ENCODE peak calls at places on chromosomes 2 and 18, in ten cellular contexts. K is NCI-H82; F is stimulated activated CD4-positive, alpha-beta T cell treated with anti-CD3 and anti-CD28 coated beads, Interleukin-1b, Interleukin-23, amount 100 ng/mL, for 4 hours; A is ecto neural progenitor cell; U is stimulated activated naive CD4-positive, alpha-beta T cell; V is NCI-H1048; J is choroid plexus epithelial cell; S is HT1080; G is NCI-H2107; B is AG20443. T is an unnamed sample.

GRCh38 chr2:67936995-67937394 is 125.8 kb downstream of the C1D start:
- DNase-seq in S (no peak), K (no peak), A (no peak), V (no peak), F (no peak), B (no peak), J (no peak), G (no peak), U (no peak), T (no peak)

GRCh38 chr18:46211816-46212215 is 107.6 kb downstream of the HAUS1 start:
- DNase-seq in V (no peak), J (peak), K (no peak), F (no peak), U (no peak), B (no peak), A (no peak), S (peak), G (no peak), T (no peak)

GRCh38 chr2:328761-329160 is 40.9 kb upstream of the ALKAL2 start:
- DNase-seq in G (no peak), V (no peak), K (no peak), F (no peak), J (peak), A (no peak), S (peak), B (no peak), U (no peak), T (no peak)

GRCh38 chr2:217393585-217394032 is 533.7 kb upstream of the TNP1 start:
- DNase-seq in F (no peak), V (no peak), U (no peak), A (no peak), K (no peak), B (peak), S (peak), J (no peak), G (no peak), T (no peak)

GRCh38 chr2:190791347-190791982 is 89.2 kb upstream of the GLS start:
- DNase-seq in F (peak), G (no peak), V (no peak), A (no peak), K (no peak), U (no peak), S (peak), J (peak), B (peak), T (no peak)

GRCh38 chr2:9333591-9334171 is 89.6 kb downstream of the ITGB1BP1 start:
- DNase-seq in B (peak), U (no peak), V (no peak), K (peak), G (peak), S (peak), F (no peak), J (peak), A (peak), T (peak)

GRCh38 chr2:23944527-23944926 is 4.3 kb downstream of the UBXN2A start:
- DNase-seq in V (no peak), A (peak), B (no peak), F (no peak), G (no peak), S (no peak), J (no peak), U (no peak), K (no peak), T (no peak)

GRCh38 chr2:27038012-27038411 is 5.2 kb downstream of the TMEM214 start:
- DNase-seq in A (no peak), F (no peak), S (no peak), U (no peak), J (no peak), G (no peak), K (no peak), B (no peak), V (no peak), T (no peak)

GRCh38 chr2:82182270-82182669 is 1877.7 kb upstream of the LRRTM1 start:
- DNase-seq in U (no peak), S (peak), A (no peak), J (no peak), G (no peak), B (no peak), F (no peak), V (no peak), K (no peak), T (no peak)

GRCh38 chr2:138476186-138476585 is 25.4 kb upstream of the SPOPL start:
- DNase-seq in F (no peak), S (no peak), U (no peak), B (no peak), G (no peak), J (no peak), K (no peak), A (no peak), V (no peak), T (no peak)

GRCh38 chr2:43905388-43905803 is 66.6 kb downstream of the ABCG8 start:
- DNase-seq in U (no peak), A (no peak), G (no peak), S (no peak), J (peak), K (no peak), F (no peak), V (no peak), B (no peak), T (no peak)

GRCh38 chr2:25310965-25311865 is 30.5 kb downstream of the DNMT3A start:
- DNase-seq in U (no peak), F (no peak), S (no peak), K (peak), G (peak), A (no peak), J (no peak), V (no peak), B (no peak), T (no peak)

GRCh38 chr2:229416116-229416694 is 145.1 kb upstream of the PID1 start:
- DNase-seq in A (no peak), S (peak), G (no peak), V (no peak), U (no peak), K (no peak), B (peak), F (no peak), J (peak), T (no peak)

T was measured in D721Med.